ENCODE peak calls at places on chromosomes 11 and 22, in ten cellular contexts. W is BJ, K is fibroblast of mammary gland, F is tibial artery, L is fibroblast of lung, T is lung, R is BE2C, P is pancreas, I is OCI-LY7, E is kidney. H is an unnamed sample.

GRCh38 chr11:71998649-71999310 is at the start of gene IL18BP:
- DNase-seq in P (no peak), I (peak), E (peak), F (peak), K (no peak), W (no peak), L (no peak), R (no peak), T (no peak), H (no peak)

GRCh38 chr11:96607890-96608558 is 218.2 kb downstream of the JRKL start:
- DNase-seq in W (no peak), K (no peak), I (no peak), T (no peak), F (no peak), L (no peak), P (no peak), E (no peak), R (no peak), H (no peak)

GRCh38 chr11:119882316-119882715 is 153.3 kb upstream of the NECTIN1 start:
- DNase-seq in T (no peak), F (no peak), R (no peak), P (no peak), W (no peak), E (no peak), I (no peak), K (no peak), L (no peak), H (no peak)

GRCh38 chr11:63641727-63642126 is 27.5 kb upstream of the PLAAT3 start:
- DNase-seq in F (no peak), W (no peak), R (no peak), E (no peak), I (no peak), K (peak), L (peak), T (no peak), P (no peak), H (peak)

GRCh38 chr11:67429038-67429668 is 859 bp downstream of the RPS6KB2 start:
- DNase-seq in W (no peak), T (no peak), E (no peak), L (no peak), P (no peak), K (peak), I (peak), F (no peak), R (no peak), H (no peak)

GRCh38 chr11:87286338-87286737 is 248.6 kb downstream of the TMEM135 start:
- DNase-seq in W (no peak), F (no peak), R (no peak), K (no peak), T (no peak), E (peak), I (no peak), L (no peak), P (no peak), H (no peak)

GRCh38 chr11:73361953-73362776 is 14.0 kb upstream of the RELT start:
- DNase-seq in E (no peak), P (no peak), I (peak), R (no peak), K (no peak), W (no peak), F (no peak), T (no peak), L (no peak), H (no peak)

GRCh38 chr11:77084581-77085191 is 17.9 kb downstream of the CAPN5 start:
- DNase-seq in E (peak), T (no peak), L (no peak), P (no peak), K (no peak), I (no peak), R (peak), F (peak), W (no peak), H (no peak)

GRCh38 chr22:28398987-28399386 is 280.7 kb downstream of the TTC28 start:
- DNase-seq in P (no peak), I (no peak), K (no peak), R (no peak), F (no peak), T (no peak), E (no peak), W (no peak), L (peak), H (no peak)

GRCh38 chr11:64540426-64540825 is 50.6 kb upstream of the SLC22A12 start:
- DNase-seq in R (no peak), I (no peak), F (no peak), L (no peak), T (no peak), W (no peak), P (no peak), K (no peak), E (peak), H (no peak)

GRCh38 chr11:108559904-108560303 is 33.7 kb downstream of the EXPH5 start:
- DNase-seq in I (no peak), T (no peak), P (no peak), K (peak), L (peak), E (no peak), R (no peak), W (peak), F (no peak), H (peak)

GRCh38 chr11:18321622-18321990 is 334 bp downstream of the HPS5 start:
- DNase-seq in W (no peak), K (no peak), P (no peak), T (no peak), R (no peak), I (peak), L (no peak), F (no peak), E (no peak), H (no peak)

GRCh38 chr22:42072606-42073330 is 1.3 kb upstream of the PHETA2 start:
- DNase-seq in F (no peak), P (peak), I (peak), T (no peak), W (no peak), E (no peak), R (no peak), K (no peak), L (no peak), H (no peak)

GRCh38 chr22:20423636-20424511 is 13.8 kb downstream of the SCARF2 start:
- DNase-seq in I (no peak), R (no peak), F (no peak), L (no peak), P (no peak), K (no peak), T (no peak), W (no peak), E (peak), H (no peak)

GRCh38 chr11:44421090-44421675 is 111.2 kb upstream of the ALX4 start:
- DNase-seq in P (no peak), L (no peak), E (no peak), W (no peak), T (no peak), K (no peak), F (no peak), R (no peak), I (no peak), H (no peak)

GRCh38 chr22:50502096-50502495 is 5.4 kb downstream of the LMF2 start:
- DNase-seq in E (no peak), P (no peak), T (no peak), F (no peak), R (no peak), W (no peak), I (no peak), L (no peak), K (no peak), H (no peak)

GRCh38 chr22:28955817-28956216 is 72.4 kb downstream of the ZNRF3 start:
- DNase-seq in T (no peak), I (peak), P (no peak), W (no peak), L (peak), K (peak), F (no peak), E (no peak), R (no peak), H (no peak)

GRCh38 chr11:80613630-80614029 is 1172.8 kb upstream of the TENM4 start:
- DNase-seq in L (no peak), R (no peak), W (no peak), T (no peak), P (no peak), F (no peak), I (no peak), E (no peak), K (no peak), H (no peak)

GRCh38 chr11:110134120-110134519 is 40.9 kb downstream of the ZC3H12C start:
- DNase-seq in R (peak), P (no peak), I (no peak), K (no peak), W (no peak), E (no peak), F (no peak), L (no peak), T (no peak), H (peak)

GRCh38 chr22:46564084-46564714 is 26.8 kb upstream of the CELSR1 start:
- DNase-seq in T (no peak), I (no peak), K (no peak), W (no peak), F (no peak), R (no peak), L (no peak), E (no peak), P (no peak), H (no peak)

GRCh38 chr22:41177626-41178424 is 27.3 kb upstream of the L3MBTL2 start:
- DNase-seq in P (no peak), I (no peak), W (no peak), F (no peak), K (no peak), R (no peak), L (no peak), T (no peak), E (no peak), H (no peak)

GRCh38 chr22:23512738-23513137 is 67.4 kb downstream of the IGLL1 start:
- DNase-seq in T (no peak), K (no peak), F (no peak), I (no peak), P (no peak), W (no peak), R (no peak), E (no peak), L (no peak), H (no peak)

GRCh38 chr22:29167032-29167911 is 38.4 kb upstream of the EMID1 start:
- DNase-seq in I (peak), R (no peak), E (peak), K (no peak), P (no peak), T (no peak), F (peak), L (no peak), W (no peak), H (no peak)

GRCh38 chr11:79648766-79649545 is 208.1 kb upstream of the TENM4 start:
- DNase-seq in W (no peak), F (no peak), I (no peak), P (no peak), L (no peak), K (no peak), T (no peak), R (no peak), E (no peak), H (no peak)

GRCh38 chr11:12702999-12703453 is 28.8 kb downstream of the TEAD1 start:
- DNase-seq in I (no peak), F (no peak), T (no peak), P (no peak), L (no peak), W (no peak), K (no peak), E (no peak), R (no peak), H (no peak)

GRCh38 chr11:61103851-61104423 is 1.6 kb downstream of the CD5 start:
- DNase-seq in P (no peak), L (no peak), I (no peak), F (no peak), E (no peak), K (no peak), R (no peak), T (no peak), W (no peak), H (no peak)

GRCh38 chr11:8768625-8769333 is 86.2 kb downstream of the RPL27A start:
- DNase-seq in W (no peak), T (peak), I (no peak), P (peak), R (no peak), L (peak), K (peak), E (no peak), F (peak), H (peak)

GRCh38 chr11:93704237-93704636 is 37.1 kb downstream of the TAF1D start:
- DNase-seq in R (no peak), W (no peak), K (no peak), E (no peak), T (no peak), I (no peak), F (no peak), P (no peak), L (no peak), H (no peak)

GRCh38 chr11:116702772-116703360 is 69.9 kb downstream of the BUD13 start:
- DNase-seq in L (no peak), E (no peak), W (no peak), R (peak), I (no peak), F (no peak), T (no peak), K (no peak), P (no peak), H (no peak)

GRCh38 chr11:118289411-118289810 is 15.1 kb upstream of the CD3E start:
- DNase-seq in L (no peak), K (peak), W (no peak), F (no peak), R (no peak), I (no peak), P (no peak), T (no peak), E (no peak), H (peak)

GRCh38 chr11:65204646-65205601 is 23.2 kb downstream of the CAPN1 start:
- DNase-seq in W (no peak), P (no peak), T (no peak), I (peak), F (peak), R (peak), E (peak), L (peak), K (peak), H (peak)

GRCh38 chr11:35223429-35223828 is 84.5 kb downstream of the CD44 start:
- DNase-seq in E (peak), P (no peak), T (no peak), K (peak), L (peak), W (peak), R (peak), F (no peak), I (no peak), H (peak)

GRCh38 chr22:44538071-44538470 is 40.0 kb upstream of the RTL6 start:
- DNase-seq in R (no peak), L (no peak), K (peak), E (no peak), W (no peak), I (no peak), P (no peak), T (no peak), F (no peak), H (peak)

GRCh38 chr11:66877585-66877984 is 20.7 kb downstream of the LRFN4 start:
- DNase-seq in I (no peak), K (no peak), E (no peak), L (peak), W (no peak), R (no peak), P (no peak), F (no peak), T (no peak), H (no peak)

GRCh38 chr11:73154178-73154577 is 12.1 kb upstream of the FCHSD2 start:
- DNase-seq in R (no peak), E (no peak), K (no peak), I (peak), L (no peak), P (no peak), W (no peak), T (no peak), F (peak), H (no peak)

GRCh38 chr11:45245237-45246045 is 40.7 kb downstream of the SYT13 start:
- DNase-seq in E (no peak), R (no peak), K (no peak), P (no peak), L (no peak), W (no peak), T (no peak), I (no peak), F (no peak), H (no peak)

GRCh38 chr11:80155412-80156017 is 714.7 kb upstream of the TENM4 start:
- DNase-seq in R (peak), I (peak), W (no peak), L (peak), E (no peak), T (no peak), F (no peak), P (no peak), K (peak), H (peak)

GRCh38 chr11:127003260-127003981 is 2.9 kb upstream of the KIRREL3 start:
- DNase-seq in W (no peak), I (no peak), K (no peak), E (peak), P (peak), R (peak), L (peak), F (no peak), T (no peak), H (peak)
- H3K4me3 ChIP-seq in W (peak), I (no peak), K (no peak), E (no peak), P (no peak), R (peak), L (peak), F (no peak), T (no peak), H (peak)

DNA sequence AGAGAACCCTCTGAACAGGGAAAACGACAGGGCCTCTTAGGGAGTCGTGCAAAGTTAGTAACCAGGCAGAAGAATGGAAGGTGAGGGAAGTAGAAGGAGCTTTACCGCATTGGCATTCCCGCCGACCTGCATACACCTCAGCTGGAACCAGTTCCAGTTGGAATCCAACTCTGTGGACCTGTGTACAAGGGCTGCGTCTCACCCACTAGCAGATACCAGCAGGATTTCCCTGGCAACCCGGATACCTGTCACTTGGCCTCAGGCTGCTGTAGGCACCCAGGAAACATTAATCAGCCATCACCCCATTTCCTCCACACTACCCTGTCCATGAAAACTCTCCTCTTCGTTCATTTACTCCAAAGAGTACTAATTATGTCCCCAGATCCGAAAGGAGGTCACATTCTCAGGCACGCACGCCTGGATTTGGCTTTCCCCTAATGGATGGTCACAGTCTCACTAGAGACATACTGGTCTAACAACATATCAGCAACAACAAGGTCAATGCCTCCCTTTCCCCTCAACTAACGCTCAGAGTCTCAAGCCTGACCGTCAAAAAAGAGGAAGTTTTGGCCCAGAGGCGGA is 842 bp downstream of the ARFGAP2 start:
- DNase-seq in I (peak), T (no peak), W (no peak), F (no peak), K (no peak), P (no peak), E (no peak), R (no peak), L (no peak), H (no peak)
- TF ChIP-seq CTCF in I (no peak), T (no peak), W (no peak), F (no peak), K (no peak), P (no peak), E (no peak), R (no peak), L (no peak), H (no peak)

GRCh38 chr11:13962562-13963168 is at the start of gene SPON1:
- DNase-seq in T (peak), F (no peak), E (peak), P (peak), I (no peak), L (peak), K (peak), R (no peak), W (no peak), H (peak)
- H3K4me3 ChIP-seq in T (peak), F (peak), E (peak), P (peak), I (no peak), L (peak), K (no peak), R (no peak), W (peak), H (peak)

GRCh38 chr22:34105461-34106062 is 185.3 kb upstream of the LARGE1 start:
- DNase-seq in L (no peak), E (peak), P (peak), F (peak), I (peak), W (no peak), R (peak), K (peak), T (peak), H (no peak)
- TF ChIP-seq CTCF in L (no peak), E (peak), P (peak), F (peak), I (peak), W (no peak), R (peak), K (no peak), T (peak), H (no peak)

DNA sequence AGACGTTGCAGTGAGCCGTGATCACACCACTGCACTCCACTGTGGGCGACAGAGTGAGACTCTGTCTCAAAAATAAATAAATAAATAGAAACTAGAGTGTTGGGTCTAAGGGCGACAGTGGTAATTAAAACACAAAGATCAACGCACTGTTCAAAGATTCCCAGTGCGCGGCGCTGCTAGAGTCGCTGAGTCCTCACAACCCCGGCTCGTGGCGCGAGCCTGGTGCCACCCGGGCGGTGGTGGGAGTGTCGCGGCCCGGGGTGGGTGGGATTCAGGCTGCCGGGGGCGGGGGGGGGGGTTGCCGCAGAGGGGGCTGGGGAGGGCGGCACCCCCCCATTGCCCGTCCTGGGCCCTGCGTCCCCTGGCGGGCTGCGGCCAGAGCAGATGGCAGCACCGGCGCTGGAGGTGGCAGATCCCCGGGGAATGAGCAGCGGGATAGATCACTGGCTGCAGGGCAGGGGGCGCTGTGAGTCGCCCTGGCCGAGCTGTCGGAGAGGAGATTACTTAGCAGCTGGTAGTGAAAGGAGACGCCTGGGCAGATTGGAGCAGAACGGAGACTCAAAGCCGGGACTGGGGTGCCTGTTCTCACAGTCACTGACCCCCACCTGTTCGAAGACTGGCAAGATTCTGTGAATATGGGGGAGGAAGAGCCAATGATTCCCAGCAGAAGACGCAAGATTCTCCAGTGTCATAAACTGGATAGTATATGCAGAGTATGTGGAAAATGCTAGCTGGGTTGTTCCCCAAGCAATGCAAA is 30.2 kb upstream of the APOBEC3A start:
- DNase-seq in F (peak), E (peak), L (peak), P (peak), I (no peak), T (peak), W (no peak), K (peak), R (peak), H (peak)
- H3K4me3 ChIP-seq in F (peak), E (peak), L (no peak), P (no peak), I (no peak), T (no peak), W (peak), K (no peak), R (peak), H (peak)

GRCh38 chr11:2955896-2956476 is 26.8 kb upstream of the PHLDA2 start:
- DNase-seq in R (no peak), E (no peak), F (no peak), K (no peak), I (no peak), W (no peak), L (no peak), T (no peak), P (no peak), H (no peak)
- TF ChIP-seq CTCF in R (peak), E (no peak), F (no peak), K (no peak), I (no peak), W (no peak), L (no peak), T (no peak), P (no peak), H (no peak)